ENCODE peak calls at places on chromosome 6, in nine cellular contexts. D is lung; R is CD8-positive, alpha-beta T cell; Q is effector memory CD4-positive, alpha-beta T cell; F is transverse colon; C is aorta; O is adipocyte; L is upper lobe of right lung; I is neural progenitor cell. X is an unnamed sample. For H3K4me1, the result is how much of the 10 kb centered on the place peaks cover.

GRCh38 chr6:130050230-130050629 is 31.8 kb downstream of the L3MBTL3 start:
- DNase-seq in D (no peak), R (no peak), Q (no peak), F (no peak), C (no peak), O (peak), L (no peak), I (no peak), X (peak)

GRCh38 chr6:130282234-130282995 is 59.7 kb upstream of the SAMD3 start:
- DNase-seq in D (no peak), R (no peak), Q (peak), F (no peak), C (no peak), O (peak), L (no peak), I (peak), X (peak)

GRCh38 chr6:95518630-95519227 is 58.6 kb upstream of the MANEA start:
- DNase-seq in D (no peak), R (no peak), Q (no peak), F (no peak), C (no peak), O (no peak), L (peak), I (no peak), X (no peak)

GRCh38 chr6:113693866-113694265 is 163.3 kb upstream of the MARCKS start:
- DNase-seq in D (no peak), R (no peak), Q (no peak), F (no peak), C (no peak), O (no peak), L (no peak), I (no peak), X (no peak)

GRCh38 chr6:93786474-93787330 is 367.3 kb upstream of the EPHA7 start:
- DNase-seq in D (no peak), R (no peak), Q (no peak), F (no peak), C (no peak), O (no peak), L (no peak), I (peak), X (no peak)

GRCh38 chr6:131281471-131282270 is 146.4 kb downstream of the AKAP7 start:
- DNase-seq in D (no peak), R (peak), Q (peak), F (peak), C (no peak), O (no peak), L (no peak), I (peak), X (peak)

GRCh38 chr6:75532521-75532920 is 38.9 kb upstream of the FILIP1 start:
- DNase-seq in D (no peak), R (no peak), Q (no peak), F (no peak), C (no peak), O (peak), L (no peak), I (no peak), X (peak)

GRCh38 chr6:157227202-157228166 is 95.8 kb downstream of the TMEM242 start:
- DNase-seq in D (no peak), R (no peak), Q (no peak), F (no peak), C (no peak), O (peak), L (peak), I (no peak), X (no peak)

GRCh38 chr6:153090241-153090930 is 40.7 kb downstream of the RGS17 start:
- DNase-seq in D (no peak), R (no peak), Q (no peak), F (no peak), C (no peak), O (peak), L (no peak), I (no peak), X (peak)

GRCh38 chr6:140671926-140672325 is 1297.5 kb upstream of the CITED2 start:
- DNase-seq in D (no peak), R (no peak), Q (no peak), F (no peak), C (no peak), O (no peak), L (no peak), I (peak), X (no peak)

GRCh38 chr6:154397491-154398195 is 41.0 kb upstream of the IPCEF1 start:
- DNase-seq in D (no peak), R (no peak), Q (no peak), F (no peak), C (no peak), O (no peak), L (no peak), I (no peak), X (no peak)

GRCh38 chr6:121826156-121826810 is 390.8 kb downstream of the GJA1 start:
- DNase-seq in D (no peak), R (no peak), Q (no peak), F (no peak), C (no peak), O (peak), L (no peak), I (no peak), X (peak)

GRCh38 chr6:65852369-65852852 is 145.4 kb upstream of the EYS start:
- DNase-seq in D (no peak), R (no peak), Q (no peak), F (no peak), C (no peak), O (no peak), L (no peak), I (no peak), X (no peak)

GRCh38 chr6:3844097-3844463 is 5.1 kb upstream of the FAM50B start:
- DNase-seq in D (no peak), R (no peak), Q (no peak), F (no peak), C (no peak), O (peak), L (no peak), I (no peak), X (peak)

GRCh38 chr6:105757512-105758200 is 328.5 kb upstream of the PRDM1 start:
- DNase-seq in D (no peak), R (no peak), Q (no peak), F (peak), C (no peak), O (no peak), L (no peak), I (no peak), X (no peak)

GRCh38 chr6:157867981-157868380 is 44.9 kb downstream of the SNX9 start:
- DNase-seq in D (no peak), R (no peak), Q (no peak), F (no peak), C (no peak), O (peak), L (no peak), I (no peak), X (no peak)

GRCh38 chr6:5994234-5994998 is 12.3 kb downstream of the NRN1 start:
- DNase-seq in D (no peak), R (no peak), Q (no peak), F (no peak), C (no peak), O (no peak), L (no peak), I (peak), X (no peak)

GRCh38 chr6:79686698-79687309 is 55.7 kb downstream of the SH3BGRL2 start:
- DNase-seq in D (no peak), R (no peak), Q (no peak), F (peak), C (no peak), O (no peak), L (no peak), I (no peak), X (no peak)

GRCh38 chr6:23013776-23014175 is 444.4 kb downstream of the HDGFL1 start:
- DNase-seq in D (no peak), R (no peak), Q (no peak), F (no peak), C (no peak), O (no peak), L (no peak), I (no peak), X (peak)

GRCh38 chr6:120489941-120490340 is 844.3 kb downstream of the TBC1D32 start:
- DNase-seq in D (no peak), R (no peak), Q (no peak), F (no peak), C (no peak), O (no peak), L (no peak), I (no peak), X (no peak)

GRCh38 chr6:31829633-31830492 is 2.3 kb downstream of the HSPA1B start:
- DNase-seq in D (no peak), R (no peak), Q (no peak), F (no peak), C (peak), O (peak), L (no peak), I (peak), X (no peak)

GRCh38 chr6:152130441-152130840 is 323.0 kb downstream of the ESR1 start:
- DNase-seq in D (no peak), R (no peak), Q (no peak), F (no peak), C (no peak), O (peak), L (no peak), I (no peak), X (no peak)

DNA sequence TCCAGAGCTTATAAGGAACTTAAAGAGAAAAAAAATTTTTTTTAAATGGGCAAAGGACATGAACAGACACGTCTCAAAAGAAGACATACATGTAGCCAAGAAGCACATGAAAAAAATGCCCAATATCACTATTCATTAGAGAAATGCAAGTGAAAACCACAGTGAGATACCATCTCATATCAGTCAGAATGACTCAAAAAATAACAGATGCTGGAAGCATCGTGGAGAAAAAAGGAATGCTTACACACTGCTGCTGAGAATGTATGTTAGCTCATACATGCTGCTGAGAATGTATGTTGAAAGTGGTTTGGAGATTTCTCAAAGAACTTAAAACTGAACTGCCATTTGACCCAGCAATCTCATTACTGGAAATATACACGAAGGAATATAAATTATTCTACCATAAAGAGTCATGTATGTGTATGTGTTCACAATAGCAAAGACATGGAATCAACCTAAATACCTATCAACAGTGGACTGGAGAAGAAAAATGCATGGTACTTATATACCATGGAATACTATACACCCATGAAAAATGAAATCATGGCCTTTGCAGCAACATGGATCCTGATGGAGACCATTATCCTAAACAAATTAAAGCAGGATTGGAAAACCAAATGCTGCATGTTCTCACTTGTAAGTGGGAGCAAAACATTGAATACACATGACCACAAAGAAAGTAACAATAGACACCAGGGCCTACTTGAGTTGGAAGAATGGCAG is 5.2 kb downstream of the OR11A1 start:
- DNase-seq in D (no peak), R (no peak), Q (no peak), F (no peak), C (no peak), O (peak), L (no peak), I (no peak), X (no peak)
- H3K4me3 ChIP-seq in D (no peak), R (no peak), Q (no peak), F (no peak), C (no peak), O (no peak), L (no peak), I (no peak), X (no peak)

DNA sequence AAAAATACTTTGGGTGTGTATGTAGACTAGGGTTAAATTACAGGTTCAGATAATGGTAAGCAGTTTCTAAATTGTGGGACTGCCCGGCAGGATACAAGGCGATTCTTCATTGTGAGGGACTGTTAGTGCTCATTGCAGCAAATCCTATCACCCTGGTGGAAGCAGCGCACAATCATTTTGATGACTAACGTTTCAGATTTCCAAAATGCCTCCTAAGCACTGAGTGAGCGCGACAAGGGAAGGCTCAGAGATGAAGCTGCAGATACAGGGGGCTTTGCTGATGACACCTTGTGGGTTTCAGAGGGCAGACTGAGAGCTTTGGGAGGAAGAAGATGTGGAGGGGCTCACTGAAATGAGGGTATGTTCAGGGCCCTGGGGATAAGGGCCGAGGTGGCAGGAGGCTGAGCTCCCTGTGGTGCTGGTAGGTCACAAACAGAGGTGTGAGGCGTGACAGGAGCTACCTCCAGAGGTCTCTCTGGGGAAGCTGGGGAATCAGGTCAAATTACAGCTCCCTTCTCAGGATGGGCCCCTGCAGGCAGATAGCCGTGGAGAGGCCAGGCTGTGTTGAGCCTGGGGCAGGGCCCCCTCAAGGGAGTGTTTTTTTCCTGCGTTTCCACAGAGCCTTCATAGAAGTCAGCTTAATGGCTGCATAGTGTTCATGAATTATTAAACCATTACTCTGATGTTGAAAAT is 84.5 kb upstream of the FYN start:
- DNase-seq in D (no peak), R (no peak), Q (no peak), F (no peak), C (no peak), O (no peak), L (no peak), I (peak), X (no peak)
- H3K4me1 ChIP-seq in D (under half), R (under half), Q (under half), F (under half), C (under half), O (under half), L (under half), I (under half), X (under half)

DNA sequence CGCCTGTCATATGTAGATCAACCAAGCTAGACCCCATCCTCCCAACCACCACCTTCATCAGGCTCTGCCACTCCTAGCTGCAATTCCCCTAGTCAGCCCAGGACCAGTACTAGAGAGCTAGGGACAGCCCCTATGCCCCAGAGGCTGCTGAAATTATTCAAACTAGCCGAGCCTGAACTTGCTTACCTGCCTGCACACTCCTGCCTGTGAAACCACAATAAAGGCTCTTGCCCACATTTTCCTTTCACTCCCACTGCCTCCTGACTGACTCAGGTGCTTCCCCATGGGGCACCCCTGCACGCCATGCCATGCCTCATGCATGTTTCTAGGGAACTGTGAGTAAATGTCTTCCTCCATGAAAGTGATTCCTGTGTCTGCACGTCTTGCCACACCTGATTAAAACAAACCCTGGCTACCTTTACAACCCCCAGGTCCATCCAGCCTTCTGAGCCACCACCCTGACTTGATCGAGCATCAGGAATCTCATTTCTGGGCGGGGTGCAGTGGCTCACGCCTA is 66.5 kb upstream of the IER3 start:
- DNase-seq in D (no peak), R (no peak), Q (no peak), F (peak), C (peak), O (no peak), L (no peak), I (no peak), X (no peak)
- H3K4me3 ChIP-seq in D (no peak), R (no peak), Q (no peak), F (no peak), C (no peak), O (no peak), L (no peak), I (no peak), X (no peak)

GRCh38 chr6:41935685-41936072 is 5.9 kb downstream of the CCND3 start:
- DNase-seq in D (no peak), R (no peak), Q (no peak), F (no peak), C (no peak), O (no peak), L (no peak), I (no peak), X (no peak)
- H3K4me1 ChIP-seq in D (under half), R (half or more), Q (half or more), F (under half), C (under half), O (half or more), L (half or more), I (under half), X (under half)

DNA sequence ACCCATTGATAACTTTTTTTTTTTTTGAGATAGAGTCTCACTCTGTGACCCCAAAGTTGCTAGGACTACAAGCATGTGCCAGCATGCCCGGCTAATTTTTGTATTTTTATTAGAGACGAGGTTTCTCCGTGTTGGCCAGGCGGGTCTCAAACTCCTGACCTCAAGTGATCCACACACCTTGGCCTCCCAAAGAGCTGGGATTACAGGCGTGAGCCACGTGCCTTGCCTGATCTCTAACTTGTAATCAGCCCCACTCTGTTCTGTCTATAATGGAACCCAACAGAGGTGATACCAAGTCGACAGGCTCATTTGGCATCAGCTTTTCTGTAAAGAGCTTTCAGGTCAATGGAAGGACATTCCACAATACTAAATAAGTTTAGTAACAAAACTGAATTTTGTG is 99.4 kb downstream of the HFE start:
- DNase-seq in D (no peak), R (no peak), Q (no peak), F (no peak), C (no peak), O (no peak), L (no peak), I (no peak), X (no peak)
- H3K4me3 ChIP-seq in D (no peak), R (no peak), Q (no peak), F (no peak), C (no peak), O (no peak), L (no peak), I (no peak), X (no peak)

DNA sequence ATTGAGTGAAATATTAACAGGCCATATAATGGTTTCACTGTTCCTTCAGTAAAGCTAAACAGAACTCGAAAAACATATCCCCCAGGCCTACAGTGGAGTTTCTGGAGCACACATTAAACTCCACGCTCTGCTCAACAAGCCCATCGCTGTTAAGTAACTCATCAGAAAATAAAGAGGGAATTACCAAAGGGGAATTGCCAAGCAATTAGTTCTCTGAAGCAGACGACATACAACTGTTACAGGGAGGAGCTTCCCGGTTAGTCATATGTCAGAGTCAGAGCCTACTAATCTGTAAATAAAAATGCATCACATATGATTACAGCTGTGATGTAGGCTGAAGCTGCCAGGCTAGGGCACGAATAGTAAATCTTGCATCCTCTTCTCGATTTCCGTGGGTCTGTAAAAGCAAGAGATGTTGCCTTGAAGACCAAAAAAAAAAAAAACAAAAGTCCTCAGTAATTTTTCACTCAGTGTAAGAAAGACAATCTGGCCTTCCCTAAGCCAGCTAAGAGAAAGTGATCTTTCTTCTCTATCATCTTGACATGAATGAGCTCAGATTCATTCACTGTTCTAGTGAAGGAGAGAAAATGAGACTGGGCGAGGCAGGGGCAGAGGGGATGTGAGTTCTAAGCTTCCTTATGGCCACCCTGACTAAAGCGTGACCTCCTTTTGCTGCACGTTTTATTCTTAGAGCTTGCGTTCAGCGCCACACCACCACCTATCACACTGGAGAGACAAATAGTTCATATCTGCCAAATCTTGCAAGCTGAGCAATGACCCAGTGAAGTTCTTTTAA is 13.8 kb downstream of the ATXN1 start:
- DNase-seq in D (no peak), R (no peak), Q (no peak), F (no peak), C (no peak), O (peak), L (no peak), I (no peak), X (peak)
- H3K4me1 ChIP-seq in D (under half), R (under half), Q (under half), F (under half), C (under half), O (under half), L (under half), I (under half), X (half or more)

GRCh38 chr6:34671362-34671761 is 25.2 kb downstream of the ILRUN start:
- DNase-seq in D (no peak), R (no peak), Q (no peak), F (no peak), C (no peak), O (peak), L (no peak), I (no peak), X (no peak)
- H3K4me3 ChIP-seq in D (no peak), R (peak), Q (no peak), F (no peak), C (no peak), O (peak), L (no peak), I (no peak), X (no peak)